ENCODE peak calls at places on chromosomes 7 and 10, in seven cellular contexts. Z is brain microvascular endothelial cell, Y is HFF-Myc, W is NB4, O is gastrocnemius medialis, V is left ventricle myocardium inferior, B is heart left ventricle. U is an unnamed sample.

GRCh38 chr10:125379592-125379991 is 219.2 kb upstream of the CTBP2 start:
- DNase-seq in Z (no peak), Y (no peak), W (no peak), O (no peak), V (no peak), B (no peak), U (no peak)

GRCh38 chr7:88203401-88203800 is 16.4 kb downstream of the SRI start:
- DNase-seq in Z (no peak), Y (no peak), W (no peak), O (no peak), V (no peak), B (no peak), U (no peak)

GRCh38 chr7:128164061-128164954 is 76.8 kb upstream of the LEP start:
- DNase-seq in Z (peak; percentile 83), Y (no peak), W (no peak), O (no peak), V (no peak), B (no peak), U (peak; percentile 77)

GRCh38 chr7:45162311-45162845 is 4.8 kb downstream of the RAMP3 start:
- DNase-seq in Z (no peak), Y (no peak), W (no peak), O (no peak), V (no peak), B (no peak), U (no peak)

GRCh38 chr7:127770870-127771269 is 118.9 kb downstream of the SND1 start:
- DNase-seq in Z (peak; percentile 50), Y (no peak), W (no peak), O (no peak), V (no peak), B (no peak), U (peak; percentile 80)

GRCh38 chr10:87836098-87836497 is 18.1 kb upstream of the ATAD1 start:
- DNase-seq in Z (no peak), Y (no peak), W (no peak), O (no peak), V (no peak), B (no peak), U (no peak)

GRCh38 chr7:25134360-25135010 is 9.4 kb upstream of the CYCS start:
- DNase-seq in Z (no peak), Y (no peak), W (no peak), O (no peak), V (no peak), B (no peak), U (no peak)

GRCh38 chr7:30521532-30521931 is 16.9 kb upstream of the GGCT start:
- DNase-seq in Z (peak; percentile 53), Y (no peak), W (no peak), O (peak; percentile 67), V (peak; percentile 64), B (no peak), U (peak; percentile 56)

GRCh38 chr7:134865001-134865845 is 85.8 kb downstream of the CALD1 start:
- DNase-seq in Z (peak; percentile 47), Y (peak; percentile 87), W (no peak), O (no peak), V (no peak), B (no peak), U (peak; percentile 53)

GRCh38 chr7:151014950-151015349 is 9.3 kb downstream of the ATG9B start:
- DNase-seq in Z (no peak), Y (no peak), W (no peak), O (peak; percentile 57), V (no peak), B (no peak), U (no peak)

GRCh38 chr7:158948376-158948775 is 92.0 kb downstream of the DYNC2I1 start:
- DNase-seq in Z (no peak), Y (no peak), W (no peak), O (no peak), V (no peak), B (no peak), U (no peak)

GRCh38 chr10:119365773-119366640 is 158.6 kb downstream of the GRK5 start:
- DNase-seq in Z (no peak), Y (no peak), W (no peak), O (peak; percentile 81), V (no peak), B (no peak), U (peak; percentile 51)

GRCh38 chr7:154188330-154188729 is 136.1 kb downstream of the DPP6 start:
- DNase-seq in Z (no peak), Y (no peak), W (no peak), O (no peak), V (no peak), B (no peak), U (no peak)

GRCh38 chr10:10935032-10935431 is 82.6 kb upstream of the CELF2 start:
- DNase-seq in Z (no peak), Y (no peak), W (no peak), O (no peak), V (no peak), B (no peak), U (no peak)

GRCh38 chr10:10927608-10928007 is 90.1 kb upstream of the CELF2 start:
- DNase-seq in Z (no peak), Y (no peak), W (no peak), O (no peak), V (no peak), B (no peak), U (no peak)

GRCh38 chr10:10925667-10926066 is 92.0 kb upstream of the CELF2 start:
- DNase-seq in Z (no peak), Y (no peak), W (no peak), O (no peak), V (no peak), B (no peak), U (no peak)

GRCh38 chr10:10930979-10931743 is 86.5 kb upstream of the CELF2 start:
- DNase-seq in Z (no peak), Y (no peak), W (no peak), O (no peak), V (no peak), B (no peak), U (no peak)
- TF ChIP-seq CTCF in Z (peak; percentile 20), Y (peak; percentile 6), W (no peak), O (no peak), V (peak; percentile 35), B (no peak), U (no peak)

GRCh38 chr10:110636572-110636931 is 7.6 kb upstream of the RBM20 start:
- DNase-seq in Z (no peak), Y (no peak), W (no peak), O (no peak), V (no peak), B (no peak), U (no peak)

GRCh38 chr10:110631934-110632333 is 12.2 kb upstream of the RBM20 start:
- DNase-seq in Z (no peak), Y (no peak), W (no peak), O (no peak), V (no peak), B (no peak), U (no peak)

GRCh38 chr10:110629680-110630191 is 14.4 kb upstream of the RBM20 start:
- DNase-seq in Z (peak; percentile 88), Y (no peak), W (no peak), O (no peak), V (no peak), B (no peak), U (peak; percentile 35)

GRCh38 chr10:110634527-110635209 is 9.5 kb upstream of the RBM20 start:
- DNase-seq in Z (no peak), Y (no peak), W (no peak), O (peak; percentile 87), V (peak; percentile 77), B (peak; percentile 76), U (no peak)

DNA sequence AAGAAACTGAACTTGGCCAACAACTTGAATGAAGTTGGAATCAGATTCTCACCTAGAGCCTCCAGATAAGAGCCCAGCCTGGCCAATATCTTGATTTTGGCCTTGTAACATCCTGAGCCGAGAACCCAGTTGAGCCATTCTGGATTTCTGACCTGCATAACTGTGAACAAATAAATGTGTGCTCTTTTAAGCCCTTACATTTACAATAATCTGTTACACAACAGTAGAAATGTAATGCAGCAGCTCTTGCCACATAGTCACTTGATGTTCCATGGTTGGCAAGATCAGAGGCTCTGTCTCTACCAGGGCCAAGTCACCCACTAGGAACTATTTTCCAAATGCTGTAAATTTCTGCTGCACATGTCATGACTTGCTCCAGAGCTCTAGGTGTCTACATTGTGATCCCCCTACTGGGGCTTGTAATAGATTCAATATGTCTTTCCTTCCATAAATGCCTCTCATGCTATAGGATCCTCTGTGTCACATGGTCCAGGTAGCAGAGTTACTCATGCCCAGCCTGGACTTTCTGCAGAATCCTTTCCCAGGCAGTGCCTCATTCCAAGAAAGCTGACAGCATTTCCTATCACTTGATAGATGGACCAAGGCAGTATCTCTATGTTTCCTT is 11.4 kb upstream of the RBM20 start:
- DNase-seq in Z (no peak), Y (no peak), W (no peak), O (no peak), V (no peak), B (no peak), U (peak; percentile 40)
- H3K4me3 ChIP-seq in Z (no peak overlapping the region), Y (no peak overlapping the region), W (no peak overlapping the region), O (no peak overlapping the region), V (no peak overlapping the region), B (no peak overlapping the region), U (no peak overlapping the region)

DNA sequence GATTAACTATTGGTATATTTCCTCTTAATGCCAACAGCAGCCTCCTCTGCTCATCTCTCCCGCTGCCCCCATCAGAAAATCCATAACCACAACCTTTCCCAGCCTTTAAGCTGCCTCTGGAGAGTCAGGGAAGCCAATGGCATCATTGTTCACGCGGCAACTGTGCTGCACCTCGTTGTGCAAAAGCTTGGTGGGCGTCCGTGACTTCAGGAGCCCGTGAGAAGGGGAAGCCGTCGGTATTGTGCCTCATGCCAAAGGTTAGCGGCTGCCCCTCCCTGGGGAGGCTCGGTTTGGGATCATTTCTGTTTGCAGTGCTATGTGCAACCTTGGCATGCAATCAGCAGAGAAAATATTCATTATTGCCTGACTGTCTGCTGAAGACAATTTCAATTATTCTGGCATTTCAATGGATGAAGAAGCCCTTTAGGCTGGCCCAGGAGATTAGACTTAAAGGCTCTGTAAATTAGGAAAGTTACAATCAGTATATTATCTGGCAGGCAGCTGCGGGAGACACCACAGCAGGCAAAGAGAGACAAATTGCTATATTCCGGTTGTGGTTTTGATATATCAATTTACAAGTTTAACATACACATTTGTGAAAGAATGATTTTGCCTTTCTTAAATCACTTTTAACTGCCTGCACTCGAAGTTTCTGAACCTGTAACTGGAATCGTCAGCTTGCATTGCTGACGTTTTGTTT is 244.5 kb downstream of the GATA3 start:
- DNase-seq in Z (no peak), Y (no peak), W (no peak), O (no peak), V (no peak), B (no peak), U (no peak)
- TF ChIP-seq CTCF in Z (no peak), Y (no peak), W (no peak), O (no peak), V (no peak), B (no peak), U (no peak)

GRCh38 chr7:48088559-48089414 is at the start of gene UPP1:
- DNase-seq in Z (peak; percentile 88), Y (peak; percentile 78), W (peak; percentile 99), O (peak; percentile 91), V (peak; percentile 96), B (peak; percentile 96), U (peak; percentile 97)

GRCh38 chr7:48090095-48090805 is 1.2 kb downstream of the UPP1 start:
- DNase-seq in Z (peak; percentile 50), Y (no peak), W (no peak), O (peak; percentile 34), V (peak; percentile 47), B (peak; percentile 65), U (no peak)

GRCh38 chr7:48087349-48087748 is 1.7 kb upstream of the UPP1 start:
- DNase-seq in Z (peak; percentile 67), Y (no peak), W (peak; percentile 65), O (no peak), V (no peak), B (no peak), U (peak; percentile 86)

GRCh38 chr7:48091506-48092433 is 2.7 kb downstream of the UPP1 start:
- DNase-seq in Z (no peak), Y (no peak), W (no peak), O (no peak), V (no peak), B (no peak), U (no peak)

GRCh38 chr7:48089415-48089975 is 430 bp downstream of the UPP1 start:
- DNase-seq in Z (no peak), Y (no peak), W (no peak), O (no peak), V (no peak), B (no peak), U (no peak)
- H3K4me3 ChIP-seq in Z (peak overlapping the region; percentile 81), Y (peak overlapping the region; percentile 67), W (peak overlapping the region; percentile 64), O (peak overlapping the region; percentile 88), V (peak overlapping the region; percentile 89), B (peak overlapping the region; percentile 92), U (peak overlapping the region; percentile 80)

U was measured in AG10803.